ENCODE peak calls at places on chromosome 1, in eight cellular contexts. N, A, K, O, Z, Y, C and J are unnamed samples.

GRCh38 chr1:74733616-74734484 is 898 bp downstream of the TYW3 start:
- DNase-seq in N (no peak), A (peak), K (peak), O (peak), Z (no peak), Y (no peak), C (peak), J (no peak)

GRCh38 chr1:147641291-147641690 is 29.0 kb downstream of the ACP6 start:
- DNase-seq in N (no peak), A (no peak), K (no peak), O (no peak), Z (no peak), Y (no peak), C (no peak), J (no peak)

GRCh38 chr1:72827285-72827684 is 544.9 kb upstream of the NEGR1 start:
- DNase-seq in N (no peak), A (peak), K (no peak), O (no peak), Z (no peak), Y (no peak), C (no peak), J (no peak)

GRCh38 chr1:230390371-230390770 is 35.8 kb downstream of the PGBD5 start:
- DNase-seq in N (no peak), A (no peak), K (no peak), O (no peak), Z (no peak), Y (no peak), C (no peak), J (no peak)

GRCh38 chr1:234608720-234609527 is 1.1 kb downstream of the IRF2BP2 start:
- DNase-seq in N (peak), A (peak), K (no peak), O (no peak), Z (no peak), Y (peak), C (no peak), J (peak)

GRCh38 chr1:25599969-25600610 is 16.5 kb upstream of the MAN1C1 start:
- DNase-seq in N (no peak), A (no peak), K (no peak), O (no peak), Z (no peak), Y (no peak), C (no peak), J (no peak)

GRCh38 chr1:187931781-187932180 is 1103.0 kb downstream of the PLA2G4A start:
- DNase-seq in N (no peak), A (no peak), K (no peak), O (no peak), Z (no peak), Y (no peak), C (no peak), J (no peak)

GRCh38 chr1:74673351-74674111 is at the start of gene ERICH3:
- DNase-seq in N (peak), A (peak), K (no peak), O (no peak), Z (no peak), Y (no peak), C (no peak), J (peak)

GRCh38 chr1:114218397-114219237 is 64.9 kb upstream of the SYT6 start:
- DNase-seq in N (no peak), A (no peak), K (peak), O (no peak), Z (no peak), Y (no peak), C (no peak), J (no peak)

GRCh38 chr1:114216431-114217173 is 62.9 kb upstream of the SYT6 start:
- DNase-seq in N (no peak), A (no peak), K (no peak), O (no peak), Z (no peak), Y (no peak), C (no peak), J (no peak)

GRCh38 chr1:114215426-114215825 is 61.8 kb upstream of the SYT6 start:
- DNase-seq in N (no peak), A (no peak), K (no peak), O (no peak), Z (no peak), Y (no peak), C (no peak), J (no peak)

GRCh38 chr1:114222920-114223319 is 69.3 kb upstream of the SYT6 start:
- DNase-seq in N (no peak), A (no peak), K (no peak), O (no peak), Z (no peak), Y (no peak), C (no peak), J (no peak)

DNA sequence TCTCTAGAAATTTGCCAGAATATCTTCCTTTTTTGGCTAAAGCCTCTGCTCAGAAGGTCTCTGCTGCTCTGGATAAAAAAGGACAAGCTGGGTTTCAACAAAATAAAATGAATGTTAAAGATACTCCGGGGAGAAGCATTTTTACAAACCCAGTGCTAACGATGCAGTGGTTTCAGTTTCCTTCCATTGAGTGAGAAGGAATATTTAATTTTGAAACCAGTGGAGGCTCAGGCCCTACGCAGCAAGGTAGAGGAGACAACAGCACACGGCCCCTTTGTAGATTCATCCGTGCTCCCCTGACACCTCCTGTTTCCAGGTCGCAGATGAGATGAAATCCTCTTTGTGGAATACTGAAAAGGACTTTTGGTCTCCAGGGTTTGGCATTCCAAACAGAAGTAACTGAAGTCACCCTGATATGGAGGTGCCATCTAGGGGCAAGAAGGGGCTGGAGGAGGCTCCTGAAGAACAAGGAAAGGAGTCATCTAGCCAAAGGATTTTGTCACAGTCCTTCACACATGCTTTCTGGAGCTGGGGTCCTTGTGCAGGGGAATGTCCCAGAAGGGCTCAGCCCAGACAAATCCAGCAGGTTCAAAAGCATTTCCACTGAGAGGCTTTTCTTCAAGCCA is 65.7 kb upstream of the SYT6 start:
- DNase-seq in N (no peak), A (peak), K (no peak), O (no peak), Z (no peak), Y (no peak), C (no peak), J (no peak)
- TF ChIP-seq CTCF in N (no peak), A (peak), K (peak), O (peak), Z (no peak), Y (no peak), C (peak), J (no peak)

DNA sequence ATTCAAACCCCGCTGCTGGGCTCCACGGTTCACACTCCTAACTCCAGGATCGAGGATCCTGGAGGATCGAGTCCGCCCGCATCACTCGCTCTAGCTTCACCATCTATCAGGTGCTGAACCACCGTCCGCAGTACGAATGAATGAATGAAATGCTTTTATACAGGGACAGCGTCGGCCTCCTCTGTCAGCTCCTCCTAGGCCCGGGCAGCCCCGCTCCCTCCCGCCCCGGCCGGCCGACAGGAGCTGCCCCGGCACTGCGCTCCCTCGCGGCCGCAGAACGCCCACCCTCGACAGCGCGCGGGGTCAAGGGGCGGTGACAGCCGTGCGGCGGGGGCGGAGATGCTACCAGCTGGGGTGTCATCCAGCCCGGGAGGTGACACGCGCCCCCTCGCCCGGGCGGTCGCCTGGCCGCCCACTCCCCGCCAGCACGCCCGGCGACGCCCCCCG is 520 bp downstream of the ZBTB17 start:
- DNase-seq in N (peak), A (peak), K (no peak), O (no peak), Z (peak), Y (no peak), C (no peak), J (peak)
- TF ChIP-seq CTCF in N (no peak), A (no peak), K (no peak), O (no peak), Z (no peak), Y (no peak), C (no peak), J (peak)

DNA sequence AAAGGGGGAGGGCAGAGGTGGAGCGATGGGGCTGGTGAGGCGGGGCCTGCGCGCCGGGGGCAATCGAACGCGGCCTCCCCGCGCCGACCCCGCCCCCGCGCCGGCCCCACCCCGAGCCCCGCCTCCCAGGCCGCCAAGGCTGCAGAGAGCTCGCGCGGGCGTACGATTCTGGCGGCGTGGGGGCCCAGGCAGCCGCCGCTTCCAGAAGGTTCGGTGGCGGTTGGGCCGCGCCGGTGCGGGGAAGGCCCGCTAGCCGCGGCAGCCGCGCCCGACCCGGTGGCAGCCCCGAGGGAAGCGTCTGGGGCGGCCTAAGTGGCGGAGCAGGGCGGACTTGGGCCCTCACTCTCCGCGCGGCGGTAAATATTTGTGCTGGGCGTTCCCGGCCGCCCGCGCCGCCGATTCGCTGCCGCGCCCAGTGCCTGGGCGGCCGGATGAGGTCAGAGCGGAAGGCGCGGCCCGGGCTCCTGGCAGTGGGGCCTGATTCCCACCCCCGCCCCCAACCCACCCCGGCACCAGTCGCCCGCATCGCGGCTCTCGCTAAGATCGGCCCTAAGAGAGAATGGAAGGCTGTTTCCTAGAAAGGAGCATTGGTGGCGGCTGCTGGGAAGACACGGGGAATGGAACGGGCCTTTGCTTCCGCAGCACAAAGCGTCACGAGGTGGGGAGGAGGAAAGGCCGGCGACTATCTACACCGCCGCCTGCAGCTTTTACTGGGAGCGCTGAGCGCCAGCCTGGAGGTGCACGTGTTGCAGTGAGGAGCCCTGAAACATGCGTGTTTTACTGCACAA is at the start of gene ACOT7:
- DNase-seq in N (peak), A (peak), K (peak), O (peak), Z (peak), Y (peak), C (peak), J (peak)
- TF ChIP-seq CTCF in N (peak), A (peak), K (peak), O (peak), Z (no peak), Y (peak), C (peak), J (peak)

GRCh38 chr1:200435200-200435780 is 25.5 kb upstream of the ZNF281 start:
- DNase-seq in N (no peak), A (no peak), K (no peak), O (no peak), Z (no peak), Y (no peak), C (no peak), J (no peak)
- TF ChIP-seq CTCF in N (no peak), A (no peak), K (no peak), O (no peak), Z (no peak), Y (no peak), C (no peak), J (no peak)

DNA sequence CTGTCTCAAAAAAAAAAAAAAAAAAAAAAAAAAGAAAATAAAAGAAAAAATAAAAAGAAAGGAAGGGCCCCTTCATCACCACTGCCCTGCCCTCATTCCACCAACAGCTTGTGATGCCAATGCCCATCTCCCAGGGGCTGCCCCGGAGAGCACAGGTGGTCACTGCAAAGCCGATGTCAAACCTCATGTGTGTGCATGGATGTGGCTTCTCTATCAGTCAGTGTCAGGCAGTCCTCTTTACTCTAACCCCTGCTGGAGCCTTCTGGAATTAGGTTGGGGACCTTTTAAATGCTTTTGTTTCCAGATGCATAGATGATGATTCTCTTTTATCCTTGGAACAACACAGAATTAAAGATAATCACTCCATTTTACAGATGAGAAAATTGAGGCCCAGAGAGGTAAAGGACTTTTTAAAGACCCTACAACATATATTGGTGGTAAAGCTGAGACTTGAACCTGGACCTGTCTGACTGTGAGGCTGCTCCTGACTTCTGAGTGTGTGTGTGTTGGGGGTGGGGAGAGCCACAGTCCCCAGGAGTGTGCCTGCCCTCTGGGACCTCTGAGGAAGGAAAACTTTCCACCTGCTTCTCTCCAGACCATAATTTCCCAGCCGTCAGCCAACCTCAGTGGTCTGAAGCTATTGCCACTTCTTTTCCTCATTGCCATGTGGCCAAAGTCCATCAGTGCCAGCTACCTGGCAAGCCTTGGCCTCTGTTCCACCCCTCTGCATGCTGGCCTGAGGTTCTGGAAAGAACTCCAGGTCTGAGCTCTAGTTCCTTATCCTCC is 3.0 kb upstream of the TMEM54 start:
- DNase-seq in N (no peak), A (no peak), K (no peak), O (no peak), Z (no peak), Y (no peak), C (no peak), J (no peak)
- TF ChIP-seq CTCF in N (no peak), A (no peak), K (no peak), O (no peak), Z (no peak), Y (no peak), C (no peak), J (no peak)

DNA sequence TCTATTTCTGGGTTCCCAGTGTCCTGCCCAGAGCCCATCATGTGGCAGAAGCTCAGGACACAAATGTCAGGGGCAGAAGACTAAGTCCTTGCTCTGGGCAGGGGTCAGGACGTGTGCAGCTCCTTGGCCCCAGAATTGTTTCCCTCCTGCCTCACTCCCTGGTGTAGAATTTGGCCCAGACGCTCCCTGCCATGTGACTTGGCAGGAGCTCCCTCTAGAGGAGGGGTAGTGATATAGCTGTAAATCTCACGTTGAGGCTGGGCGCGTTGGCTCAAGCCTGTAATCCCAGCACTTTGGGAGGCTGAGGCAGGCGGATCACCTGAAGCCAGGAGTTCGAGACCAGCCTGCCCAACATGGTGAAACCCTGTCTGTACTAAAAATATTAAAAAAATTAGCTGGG is 91.2 kb downstream of the UBIAD1 start:
- DNase-seq in N (no peak), A (peak), K (no peak), O (no peak), Z (no peak), Y (no peak), C (no peak), J (no peak)
- TF ChIP-seq CTCF in N (peak), A (peak), K (peak), O (no peak), Z (peak), Y (no peak), C (no peak), J (peak)

DNA sequence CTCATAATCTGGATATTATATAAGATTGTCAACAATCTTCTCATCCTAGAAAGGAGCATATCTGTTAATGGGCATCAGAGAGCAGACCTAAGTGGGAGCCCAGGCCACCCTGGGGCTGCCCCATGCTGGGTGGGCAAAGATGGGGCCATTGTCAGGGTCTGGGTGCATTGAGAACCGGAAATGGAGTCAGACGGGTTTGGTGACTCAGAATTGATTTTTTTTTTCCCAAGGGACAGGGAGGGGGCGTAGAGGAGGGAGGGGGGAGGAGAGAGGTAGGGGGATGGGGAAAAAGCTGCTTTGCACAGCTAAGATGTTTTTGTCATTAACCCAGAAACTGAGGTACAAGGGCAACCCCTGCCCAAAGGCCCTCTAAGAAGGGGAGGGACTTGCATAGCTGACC is 1.3 kb downstream of the ATXN7L2 start:
- DNase-seq in N (no peak), A (no peak), K (no peak), O (no peak), Z (no peak), Y (no peak), C (no peak), J (no peak)
- TF ChIP-seq CTCF in N (no peak), A (no peak), K (no peak), O (no peak), Z (no peak), Y (no peak), C (no peak), J (no peak)

GRCh38 chr1:17826165-17826488 is 71.0 kb downstream of the ACTL8 start:
- DNase-seq in N (peak), A (no peak), K (no peak), O (no peak), Z (no peak), Y (no peak), C (no peak), J (peak)
- TF ChIP-seq CTCF in N (peak), A (no peak), K (peak), O (peak), Z (peak), Y (peak), C (peak), J (peak)

GRCh38 chr1:235844776-235845175 is 21.9 kb downstream of the LYST start:
- DNase-seq in N (no peak), A (no peak), K (no peak), O (no peak), Z (no peak), Y (no peak), C (no peak), J (no peak)

GRCh38 chr1:235838021-235838420 is 28.7 kb downstream of the LYST start:
- DNase-seq in N (no peak), A (no peak), K (no peak), O (no peak), Z (no peak), Y (no peak), C (no peak), J (no peak)

GRCh38 chr1:235841938-235842545 is 24.7 kb downstream of the LYST start:
- DNase-seq in N (no peak), A (no peak), K (no peak), O (no peak), Z (no peak), Y (no peak), C (no peak), J (no peak)

GRCh38 chr1:235843458-235843857 is 23.2 kb downstream of the LYST start:
- DNase-seq in N (no peak), A (peak), K (peak), O (no peak), Z (no peak), Y (no peak), C (no peak), J (no peak)
- TF ChIP-seq CTCF in N (peak), A (peak), K (peak), O (peak), Z (peak), Y (peak), C (peak), J (peak)